ENCODE peak calls at places on chromosomes 13 and 19, in five cellular contexts. Z is skeletal muscle cell, U is upper lobe of right lung, G is lower lobe of right lung, R is heart left ventricle. X is an unnamed sample.

GRCh38 chr19:24101459-24102122 is 14.6 kb downstream of the ZNF254 start:
- DNase-seq in Z (no peak), U (no peak), G (no peak), R (no peak), X (no peak)

GRCh38 chr19:46972301-46972700 is 47.3 kb upstream of the NPAS1 start:
- DNase-seq in Z (no peak), U (no peak), G (no peak), R (no peak), X (no peak)

GRCh38 chr13:113835461-113836274 is 28.2 kb downstream of the GAS6 start:
- DNase-seq in Z (peak), U (no peak), G (peak), R (no peak), X (no peak)

GRCh38 chr19:15417699-15418098 is 1.1 kb downstream of the AKAP8L start:
- DNase-seq in Z (no peak), U (no peak), G (no peak), R (no peak), X (no peak)

GRCh38 chr19:50210425-50210824 is 7.0 kb downstream of the MYH14 start:
- DNase-seq in Z (no peak), U (no peak), G (no peak), R (no peak), X (no peak)

GRCh38 chr13:59449750-59450149 is 714.0 kb downstream of the DIAPH3 start:
- DNase-seq in Z (no peak), U (no peak), G (no peak), R (no peak), X (no peak)

GRCh38 chr13:111288276-111288675 is 32.2 kb upstream of the TEX29 start:
- DNase-seq in Z (no peak), U (no peak), G (no peak), R (no peak), X (no peak)

GRCh38 chr13:101903890-101904289 is 451.4 kb downstream of the ITGBL1 start:
- DNase-seq in Z (no peak), U (no peak), G (no peak), R (no peak), X (no peak)

GRCh38 chr19:45216677-45217076 is 28.5 kb downstream of the EXOC3L2 start:
- DNase-seq in Z (no peak), U (no peak), G (no peak), R (no peak), X (no peak)

GRCh38 chr19:5137571-5138124 is 168.7 kb downstream of the KDM4B start:
- DNase-seq in Z (no peak), U (no peak), G (no peak), R (no peak), X (no peak)

GRCh38 chr19:4139614-4140236 is 13.7 kb upstream of the CREB3L3 start:
- DNase-seq in Z (no peak), U (peak), G (peak), R (peak), X (peak)

GRCh38 chr13:52736891-52737290 is 2.7 kb downstream of the CNMD start:
- DNase-seq in Z (no peak), U (no peak), G (no peak), R (no peak), X (no peak)

GRCh38 chr19:43798546-43799409 is 3.5 kb downstream of the LYPD5 start:
- DNase-seq in Z (no peak), U (peak), G (peak), R (no peak), X (peak)

GRCh38 chr13:101703838-101704237 is 251.4 kb downstream of the ITGBL1 start:
- DNase-seq in Z (no peak), U (no peak), G (no peak), R (no peak), X (no peak)

GRCh38 chr13:42746846-42747245 is 34.5 kb upstream of the FAM216B start:
- DNase-seq in Z (peak), U (no peak), G (no peak), R (no peak), X (no peak)

GRCh38 chr19:49071860-49072547 is 495 bp downstream of the KCNA7 start:
- DNase-seq in Z (no peak), U (peak), G (no peak), R (no peak), X (peak)

GRCh38 chr13:113022391-113023216 is 53.6 kb downstream of the MCF2L start:
- DNase-seq in Z (no peak), U (no peak), G (no peak), R (no peak), X (no peak)

GRCh38 chr19:50679177-50680125 is 30.2 kb downstream of the C19orf81 start:
- DNase-seq in Z (peak), U (peak), G (peak), R (peak), X (peak)

GRCh38 chr19:21824679-21825078 is 11.3 kb downstream of the ZNF43 start:
- DNase-seq in Z (no peak), U (no peak), G (no peak), R (no peak), X (no peak)

GRCh38 chr19:3249408-3249807 is 24.9 kb downstream of the CELF5 start:
- DNase-seq in Z (no peak), U (no peak), G (no peak), R (no peak), X (no peak)

GRCh38 chr13:32427852-32428580 is at the start of gene N4BP2L1:
- DNase-seq in Z (no peak), U (peak), G (peak), R (peak), X (peak)

GRCh38 chr19:42177686-42178019 is 39.8 kb downstream of the DEDD2 start:
- DNase-seq in Z (no peak), U (no peak), G (no peak), R (no peak), X (no peak)

GRCh38 chr19:35316560-35316959 is 12.4 kb upstream of the CD22 start:
- DNase-seq in Z (no peak), U (no peak), G (no peak), R (no peak), X (no peak)

GRCh38 chr13:33637978-33638743 is 179.8 kb upstream of the RFC3 start:
- DNase-seq in Z (no peak), U (no peak), G (no peak), R (no peak), X (no peak)

GRCh38 chr19:45637890-45638667 is 1.1 kb downstream of the EML2 start:
- DNase-seq in Z (no peak), U (no peak), G (no peak), R (no peak), X (peak)

GRCh38 chr19:7783991-7784421 is 21.0 kb downstream of the CLEC4M start:
- DNase-seq in Z (no peak), U (peak), G (no peak), R (no peak), X (no peak)

GRCh38 chr13:29733069-29733700 is 117.2 kb downstream of the UBL3 start:
- DNase-seq in Z (no peak), U (no peak), G (no peak), R (no peak), X (no peak)

GRCh38 chr19:8567522-8568172 is 9.6 kb downstream of the MYO1F start:
- DNase-seq in Z (no peak), U (no peak), G (peak), R (peak), X (no peak)

GRCh38 chr19:47523473-47523872 is 8.6 kb upstream of the NAPA start:
- DNase-seq in Z (no peak), U (no peak), G (no peak), R (no peak), X (no peak)

GRCh38 chr13:78603240-78603947 is at the start of gene POU4F1:
- DNase-seq in Z (peak), U (no peak), G (peak), R (no peak), X (peak)

GRCh38 chr19:3656073-3656746 is 29.6 kb upstream of the CACTIN start:
- DNase-seq in Z (peak), U (no peak), G (no peak), R (no peak), X (no peak)

GRCh38 chr19:55088021-55088451 is 12.4 kb downstream of the EPS8L1 start:
- DNase-seq in Z (no peak), U (no peak), G (no peak), R (no peak), X (peak)

GRCh38 chr19:55086730-55087541 is 11.3 kb downstream of the EPS8L1 start:
- DNase-seq in Z (peak), U (peak), G (peak), R (peak), X (peak)

GRCh38 chr19:55087542-55087935 is 11.9 kb downstream of the EPS8L1 start:
- DNase-seq in Z (no peak), U (no peak), G (no peak), R (no peak), X (peak)

GRCh38 chr19:55084416-55084815 is 8.7 kb downstream of the EPS8L1 start:
- DNase-seq in Z (no peak), U (no peak), G (no peak), R (no peak), X (no peak)

DNA sequence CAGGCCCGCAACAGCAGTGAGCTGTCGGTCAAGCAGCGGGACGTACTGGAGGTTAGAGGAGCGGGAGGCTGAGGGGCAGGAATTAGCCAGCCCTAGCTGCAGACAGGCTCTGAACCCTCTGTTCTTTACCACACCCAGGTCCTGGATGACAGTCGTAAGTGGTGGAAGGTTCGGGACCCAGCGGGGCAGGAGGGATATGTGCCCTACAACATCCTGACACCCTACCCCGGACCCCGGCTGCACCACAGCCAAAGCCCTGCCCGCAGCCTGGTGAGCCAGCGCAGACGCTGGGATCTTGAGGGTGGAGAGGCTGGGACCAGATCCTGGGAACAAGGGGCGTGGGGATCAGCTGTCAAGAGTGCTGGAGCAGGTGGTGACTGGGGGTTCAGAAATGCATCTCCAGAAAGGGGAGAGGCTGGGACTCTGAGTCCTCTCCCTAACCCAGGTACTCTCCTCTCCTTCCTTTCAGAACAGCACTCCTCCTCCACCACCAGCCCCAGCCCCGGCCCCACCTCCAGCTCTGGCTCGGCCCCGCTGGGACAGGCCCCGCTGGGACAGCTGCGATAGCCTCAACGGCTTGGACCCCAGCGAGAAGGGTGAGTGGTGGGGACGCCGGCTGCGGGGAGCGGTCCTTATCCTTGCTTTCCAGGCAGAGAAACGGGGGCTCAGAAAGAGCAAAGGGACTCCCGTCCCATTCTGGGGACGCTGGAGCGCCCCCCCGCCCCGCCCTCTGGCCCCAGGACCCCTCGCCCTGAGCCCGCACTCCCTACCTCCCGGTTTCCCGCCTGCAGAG is 10.4 kb downstream of the EPS8L1 start:
- DNase-seq in Z (no peak), U (no peak), G (no peak), R (no peak), X (no peak)
- H3K4me3 ChIP-seq in Z (peak), U (peak), G (peak), R (peak), X (no peak)

GRCh38 chr13:44397766-44398223 is 24.2 kb downstream of the SERP2 start:
- DNase-seq in Z (peak), U (no peak), G (no peak), R (no peak), X (no peak)
- H3K4me3 ChIP-seq in Z (no peak), U (no peak), G (no peak), R (no peak), X (no peak)

DNA sequence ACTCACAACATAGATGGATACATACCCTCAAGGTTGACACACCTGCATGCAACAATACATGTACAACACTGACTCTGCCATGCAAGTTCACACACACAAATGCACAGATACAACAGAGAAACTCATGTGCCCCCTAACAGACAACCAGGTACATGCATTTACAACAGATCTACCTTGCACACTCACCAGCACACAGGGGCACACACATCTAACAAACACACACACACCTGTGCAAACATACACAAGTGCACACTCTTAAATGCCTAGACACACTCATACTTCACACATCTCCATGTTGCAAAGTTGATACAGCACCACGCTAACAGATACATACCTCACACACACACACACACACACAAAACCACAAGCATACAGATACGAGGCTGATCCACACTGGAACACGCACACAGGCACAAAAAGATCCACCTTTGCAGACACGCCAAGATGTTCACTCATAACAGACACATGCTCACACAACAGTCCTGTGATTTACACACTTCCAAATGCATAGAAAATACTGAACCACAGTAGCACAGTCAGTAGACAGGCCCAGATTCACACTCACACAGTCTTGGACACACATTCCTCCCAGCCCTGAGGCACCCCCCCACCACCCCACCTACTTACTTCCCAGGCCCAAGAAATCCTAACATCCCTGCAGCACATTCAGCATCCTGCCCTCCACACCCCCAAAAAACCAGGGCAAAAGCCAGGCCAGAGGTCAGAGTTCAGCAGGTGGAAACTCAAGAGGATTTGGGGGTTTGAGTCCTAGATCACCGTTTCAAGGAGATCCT is 1.4 kb downstream of the LRFN1 start:
- DNase-seq in Z (no peak), U (no peak), G (no peak), R (no peak), X (no peak)
- H3K4me3 ChIP-seq in Z (peak), U (no peak), G (no peak), R (no peak), X (no peak)

GRCh38 chr19:14058182-14059092 is 3.4 kb downstream of the PALM3 start:
- DNase-seq in Z (no peak), U (no peak), G (no peak), R (no peak), X (no peak)

GRCh38 chr19:14054721-14055120 is 7.2 kb downstream of the PALM3 start:
- DNase-seq in Z (no peak), U (peak), G (no peak), R (no peak), X (no peak)

GRCh38 chr19:14056069-14056666 is 5.7 kb downstream of the PALM3 start:
- DNase-seq in Z (no peak), U (no peak), G (no peak), R (no peak), X (no peak)

GRCh38 chr19:14055396-14055795 is 6.5 kb downstream of the PALM3 start:
- DNase-seq in Z (no peak), U (no peak), G (no peak), R (no peak), X (no peak)

GRCh38 chr19:14056741-14057356 is 5.0 kb downstream of the PALM3 start:
- DNase-seq in Z (no peak), U (no peak), G (no peak), R (no peak), X (no peak)
- H3K4me3 ChIP-seq in Z (peak), U (peak), G (peak), R (no peak), X (no peak)

GRCh38 chr19:1874554-1875185 is 10.6 kb downstream of the ABHD17A start:
- DNase-seq in Z (no peak), U (no peak), G (no peak), R (no peak), X (no peak)
- H3K4me3 ChIP-seq in Z (peak), U (peak), G (peak), R (peak), X (no peak)

GRCh38 chr19:33292595-33293254 is 9.6 kb downstream of the CEBPA start:
- DNase-seq in Z (no peak), U (peak), G (peak), R (peak), X (peak)
- H3K4me3 ChIP-seq in Z (no peak), U (no peak), G (no peak), R (no peak), X (no peak)

GRCh38 chr19:11401808-11402543 is 17.1 kb downstream of the RGL3 start:
- DNase-seq in Z (no peak), U (no peak), G (no peak), R (no peak), X (no peak)

GRCh38 chr19:11404588-11405258 is 14.4 kb downstream of the RGL3 start:
- DNase-seq in Z (no peak), U (no peak), G (no peak), R (no peak), X (no peak)

GRCh38 chr19:11399667-11400066 is 15.6 kb upstream of the EPOR start:
- DNase-seq in Z (no peak), U (no peak), G (no peak), R (no peak), X (no peak)

GRCh38 chr19:11397089-11397610 is 13.0 kb upstream of the EPOR start:
- DNase-seq in Z (no peak), U (no peak), G (no peak), R (no peak), X (no peak)

GRCh38 chr19:11400695-11401291 is 16.7 kb upstream of the EPOR start:
- DNase-seq in Z (no peak), U (no peak), G (no peak), R (no peak), X (no peak)
- H3K4me3 ChIP-seq in Z (no peak), U (no peak), G (no peak), R (no peak), X (no peak)